ENCODE peak calls at places on chromosomes 11 and 22, in four cellular contexts. One of them, this sample, is unnamed.

GRCh38 chr22:29205260-29205597 is 467 bp upstream of the EMID1 start:
- DNase-seq in esophagus muscularis mucosa: no peak
- DNase-seq in Peyer's patch: no peak
- DNase-seq in foreskin keratinocyte: no peak
- DNase-seq in this sample: no peak

GRCh38 chr11:117826360-117826635 is 1.8 kb upstream of the FXYD2 start:
- DNase-seq in esophagus muscularis mucosa: no peak
- DNase-seq in Peyer's patch: peak; percentile 7
- DNase-seq in foreskin keratinocyte: no peak
- DNase-seq in this sample: no peak

GRCh38 chr11:70351646-70352045 is 46.7 kb upstream of the CTTN start:
- DNase-seq in esophagus muscularis mucosa: no peak
- DNase-seq in Peyer's patch: no peak
- DNase-seq in foreskin keratinocyte: no peak
- DNase-seq in this sample: no peak

GRCh38 chr11:102410382-102410784 is 42.2 kb downstream of the TMEM123 start:
- DNase-seq in esophagus muscularis mucosa: no peak
- DNase-seq in Peyer's patch: no peak
- DNase-seq in foreskin keratinocyte: no peak
- DNase-seq in this sample: no peak

GRCh38 chr11:13668957-13669521 is 571 bp downstream of the FAR1 start:
- DNase-seq in esophagus muscularis mucosa: no peak
- DNase-seq in Peyer's patch: peak; percentile 76
- DNase-seq in foreskin keratinocyte: peak; percentile 35
- DNase-seq in this sample: peak; percentile 39

GRCh38 chr22:47205081-47205491 is 442.6 kb downstream of the TBC1D22A start:
- DNase-seq in esophagus muscularis mucosa: no peak
- DNase-seq in Peyer's patch: no peak
- DNase-seq in foreskin keratinocyte: no peak
- DNase-seq in this sample: no peak

GRCh38 chr11:9461068-9461759 is 402 bp downstream of the ZNF143 start:
- DNase-seq in esophagus muscularis mucosa: peak; percentile 97
- DNase-seq in Peyer's patch: peak; percentile 89
- DNase-seq in foreskin keratinocyte: peak; percentile 81
- DNase-seq in this sample: peak; percentile 79

GRCh38 chr11:71101606-71102005 is 150.8 kb downstream of the SHANK2 start:
- DNase-seq in esophagus muscularis mucosa: no peak
- DNase-seq in Peyer's patch: peak; percentile 15
- DNase-seq in foreskin keratinocyte: no peak
- DNase-seq in this sample: no peak

GRCh38 chr22:49255741-49256318 is 571.8 kb downstream of the BRD1 start:
- DNase-seq in esophagus muscularis mucosa: no peak
- DNase-seq in Peyer's patch: peak; percentile 31
- DNase-seq in foreskin keratinocyte: no peak
- DNase-seq in this sample: no peak

GRCh38 chr11:100632970-100633452 is 54.1 kb upstream of the ARHGAP42 start:
- DNase-seq in esophagus muscularis mucosa: no peak
- DNase-seq in Peyer's patch: peak; percentile 66
- DNase-seq in foreskin keratinocyte: no peak
- DNase-seq in this sample: no peak

GRCh38 chr22:32261306-32261705 is 6.2 kb upstream of the SLC5A4 start:
- DNase-seq in esophagus muscularis mucosa: no peak
- DNase-seq in Peyer's patch: no peak
- DNase-seq in foreskin keratinocyte: no peak
- DNase-seq in this sample: no peak

GRCh38 chr11:8699903-8700302 is 17.3 kb downstream of the RPL27A start:
- DNase-seq in esophagus muscularis mucosa: no peak
- DNase-seq in Peyer's patch: peak; percentile 40
- DNase-seq in foreskin keratinocyte: peak; percentile 56
- DNase-seq in this sample: no peak

DNA sequence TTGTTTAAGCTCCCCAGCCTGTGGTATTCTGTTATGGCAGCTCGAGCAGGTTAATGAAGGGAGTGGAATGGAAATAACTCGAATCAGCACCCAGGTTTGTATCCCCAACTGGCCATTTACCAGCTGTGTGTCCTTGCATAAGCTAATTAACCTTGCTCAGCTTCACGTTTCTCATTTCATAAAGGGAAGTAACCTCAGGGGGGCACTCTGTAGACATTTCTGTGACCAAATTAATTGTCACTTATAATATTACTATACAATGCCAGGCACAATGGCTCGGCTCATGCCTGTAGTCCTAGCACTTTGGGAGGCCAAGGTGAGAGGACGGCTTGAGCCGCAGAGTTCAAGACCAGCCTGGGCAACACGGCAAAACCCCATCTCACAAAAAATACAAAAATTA is 13.8 kb downstream of the ADA2 start:
- DNase-seq in esophagus muscularis mucosa: no peak
- DNase-seq in Peyer's patch: no peak
- DNase-seq in foreskin keratinocyte: no peak
- DNase-seq in this sample: no peak
- TF ChIP-seq CTCF in esophagus muscularis mucosa: no peak
- TF ChIP-seq CTCF in Peyer's patch: no peak
- TF ChIP-seq CTCF in foreskin keratinocyte: no peak
- TF ChIP-seq CTCF in this sample: no peak

GRCh38 chr11:78349114-78349513 is 68.5 kb downstream of the GAB2 start:
- DNase-seq in esophagus muscularis mucosa: no peak
- DNase-seq in Peyer's patch: no peak
- DNase-seq in foreskin keratinocyte: no peak
- DNase-seq in this sample: no peak
- H3K27ac ChIP-seq in esophagus muscularis mucosa: peak overlapping the region; percentile 70
- H3K27ac ChIP-seq in Peyer's patch: peak overlapping the region; percentile 58
- H3K27ac ChIP-seq in foreskin keratinocyte: no peak overlapping the region
- H3K27ac ChIP-seq in this sample: no peak overlapping the region

DNA sequence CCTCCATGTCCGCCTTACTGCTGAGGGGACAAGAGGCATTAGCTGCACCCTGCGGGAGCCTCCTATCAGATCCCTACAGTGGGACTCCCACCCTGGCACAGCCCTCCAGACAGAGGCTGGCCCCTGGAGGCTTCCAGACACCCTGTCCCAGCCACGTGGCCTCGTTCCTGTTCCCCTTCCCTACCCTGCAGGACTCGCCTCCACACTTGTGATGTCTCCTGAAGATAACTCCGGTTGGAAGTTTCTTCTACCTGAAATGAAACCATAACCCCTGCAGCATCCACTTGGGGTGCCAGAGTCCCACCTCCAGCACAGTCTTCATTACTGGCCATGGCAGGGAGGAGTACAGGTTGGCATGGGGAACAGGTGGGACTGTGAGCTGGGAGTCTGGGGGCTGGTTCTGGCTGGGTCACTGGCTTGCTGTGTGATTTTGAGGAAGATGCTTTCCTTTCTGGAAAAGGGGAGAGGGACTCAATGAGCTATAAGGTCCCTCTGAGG is 4.9 kb upstream of the SH3BP1 start:
- DNase-seq in esophagus muscularis mucosa: no peak
- DNase-seq in Peyer's patch: no peak
- DNase-seq in foreskin keratinocyte: no peak
- DNase-seq in this sample: no peak
- TF ChIP-seq CTCF in esophagus muscularis mucosa: no peak
- TF ChIP-seq CTCF in Peyer's patch: no peak
- TF ChIP-seq CTCF in foreskin keratinocyte: peak; percentile 52
- TF ChIP-seq CTCF in this sample: peak; percentile 23

GRCh38 chr11:66713746-66714480 is 15.1 kb downstream of the SPTBN2 start:
- DNase-seq in esophagus muscularis mucosa: no peak
- DNase-seq in Peyer's patch: no peak
- DNase-seq in foreskin keratinocyte: no peak
- DNase-seq in this sample: no peak
- H3K27ac ChIP-seq in esophagus muscularis mucosa: no peak overlapping the region
- H3K27ac ChIP-seq in Peyer's patch: no peak overlapping the region
- H3K27ac ChIP-seq in foreskin keratinocyte: no peak overlapping the region
- H3K27ac ChIP-seq in this sample: peak overlapping the region; percentile 23

GRCh38 chr11:64869571-64870175 is 8.7 kb downstream of the EHD1 start:
- DNase-seq in esophagus muscularis mucosa: no peak
- DNase-seq in Peyer's patch: no peak
- DNase-seq in foreskin keratinocyte: no peak
- DNase-seq in this sample: no peak
- TF ChIP-seq CTCF in esophagus muscularis mucosa: peak; percentile 37
- TF ChIP-seq CTCF in Peyer's patch: peak; percentile 26
- TF ChIP-seq CTCF in foreskin keratinocyte: peak; percentile 17
- TF ChIP-seq CTCF in this sample: no peak

DNA sequence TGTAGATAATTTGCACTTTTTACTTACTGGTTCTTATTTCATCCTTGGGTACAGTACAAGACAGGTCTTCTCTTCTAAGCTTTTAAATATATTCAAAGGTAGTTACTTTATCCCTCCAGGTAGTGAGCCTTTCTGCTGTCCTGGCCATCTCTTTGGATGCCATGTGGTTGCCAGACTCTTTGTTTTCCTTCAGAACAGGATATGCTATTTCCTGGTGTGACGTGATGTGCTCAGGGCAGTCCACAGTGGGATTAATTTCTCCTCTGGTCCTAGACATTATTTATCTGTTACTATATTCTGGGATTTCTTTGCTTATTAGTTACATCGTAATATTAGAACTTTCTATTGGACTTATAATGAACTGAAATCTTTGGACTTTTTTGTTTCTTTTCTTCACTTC is 63.7 kb downstream of the PPP6R3 start:
- DNase-seq in esophagus muscularis mucosa: no peak
- DNase-seq in Peyer's patch: no peak
- DNase-seq in foreskin keratinocyte: no peak
- DNase-seq in this sample: no peak
- H3K27ac ChIP-seq in esophagus muscularis mucosa: peak overlapping the region; percentile 5
- H3K27ac ChIP-seq in Peyer's patch: peak overlapping the region; percentile 19
- H3K27ac ChIP-seq in foreskin keratinocyte: no peak overlapping the region
- H3K27ac ChIP-seq in this sample: no peak overlapping the region

DNA sequence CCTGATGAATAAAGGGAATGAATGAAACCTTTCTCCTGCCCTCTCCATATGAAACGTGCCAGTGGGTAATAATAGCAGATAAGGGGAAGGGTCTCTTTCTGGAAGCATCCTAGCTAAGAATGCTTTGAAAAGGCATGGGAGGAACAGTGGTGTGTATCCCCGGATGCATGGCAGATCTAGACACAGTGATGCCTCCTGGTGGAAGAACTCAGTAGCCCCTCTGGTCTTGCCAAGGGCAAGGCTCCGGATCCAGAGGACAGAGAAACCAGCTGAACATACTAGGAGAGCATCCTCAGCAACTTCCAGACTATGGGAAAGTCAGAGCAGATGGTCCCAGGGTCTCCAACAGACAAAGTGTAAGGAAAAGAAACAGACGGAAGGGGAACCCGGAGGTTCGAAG is 6.4 kb downstream of the BAIAP2L2 start:
- DNase-seq in esophagus muscularis mucosa: no peak
- DNase-seq in Peyer's patch: no peak
- DNase-seq in foreskin keratinocyte: no peak
- DNase-seq in this sample: no peak
- TF ChIP-seq CTCF in esophagus muscularis mucosa: peak; percentile 51
- TF ChIP-seq CTCF in Peyer's patch: no peak
- TF ChIP-seq CTCF in foreskin keratinocyte: peak; percentile 55
- TF ChIP-seq CTCF in this sample: no peak

GRCh38 chr11:7639643-7640025 is 33.7 kb downstream of the CYB5R2 start:
- DNase-seq in esophagus muscularis mucosa: no peak
- DNase-seq in Peyer's patch: peak; percentile 86
- DNase-seq in foreskin keratinocyte: peak; percentile 38
- DNase-seq in this sample: no peak

GRCh38 chr11:7635137-7635536 is 38.2 kb downstream of the CYB5R2 start:
- DNase-seq in esophagus muscularis mucosa: no peak
- DNase-seq in Peyer's patch: peak; percentile 67
- DNase-seq in foreskin keratinocyte: no peak
- DNase-seq in this sample: no peak

GRCh38 chr11:7636350-7636749 is 37.0 kb downstream of the CYB5R2 start:
- DNase-seq in esophagus muscularis mucosa: no peak
- DNase-seq in Peyer's patch: no peak
- DNase-seq in foreskin keratinocyte: no peak
- DNase-seq in this sample: no peak

GRCh38 chr11:7638710-7639642 is 34.3 kb downstream of the CYB5R2 start:
- DNase-seq in esophagus muscularis mucosa: no peak
- DNase-seq in Peyer's patch: no peak
- DNase-seq in foreskin keratinocyte: no peak
- DNase-seq in this sample: no peak

DNA sequence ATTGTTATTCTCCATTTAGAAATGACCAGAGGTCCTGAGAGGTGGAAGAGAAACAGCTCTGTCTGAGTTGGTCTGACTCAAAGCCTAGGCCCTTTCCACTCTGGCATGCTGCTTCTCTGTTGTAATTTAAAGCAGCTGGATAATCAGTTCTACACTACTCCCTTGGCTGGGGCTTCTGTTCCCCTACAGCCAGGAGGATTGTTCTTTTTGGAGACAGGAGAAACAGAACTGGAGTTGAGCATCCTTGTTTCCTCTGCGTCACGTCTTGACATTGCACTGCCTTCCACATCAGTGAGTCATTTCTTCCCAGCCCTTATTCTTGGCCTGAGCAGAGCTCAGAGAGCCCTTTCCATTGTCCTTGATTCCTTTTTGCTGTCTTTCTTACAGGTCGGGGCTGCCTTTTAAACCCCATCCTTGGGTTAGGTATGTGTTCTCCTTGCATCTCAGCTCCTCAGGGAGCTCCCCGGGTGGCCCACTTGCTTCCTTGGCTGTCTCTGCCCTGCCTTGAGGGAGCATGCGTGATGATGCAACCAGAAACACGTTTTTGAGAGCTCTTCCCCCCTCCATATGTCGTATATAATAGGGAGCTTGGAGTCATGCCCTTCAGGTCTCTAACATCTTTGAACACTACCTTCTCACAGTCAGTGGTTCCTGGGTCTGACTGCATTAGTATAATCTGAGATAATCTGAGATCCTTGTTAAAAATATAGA is 35.7 kb downstream of the CYB5R2 start:
- DNase-seq in esophagus muscularis mucosa: no peak
- DNase-seq in Peyer's patch: no peak
- DNase-seq in foreskin keratinocyte: peak; percentile 78
- DNase-seq in this sample: peak; percentile 44
- H3K27ac ChIP-seq in esophagus muscularis mucosa: peak overlapping the region; percentile 63
- H3K27ac ChIP-seq in Peyer's patch: peak overlapping the region; percentile 39
- H3K27ac ChIP-seq in foreskin keratinocyte: no peak overlapping the region
- H3K27ac ChIP-seq in this sample: no peak overlapping the region

GRCh38 chr11:61947486-61948210 is 2.5 kb upstream of the BEST1 start:
- DNase-seq in esophagus muscularis mucosa: peak; percentile 98
- DNase-seq in Peyer's patch: peak; percentile 80
- DNase-seq in foreskin keratinocyte: peak; percentile 43
- DNase-seq in this sample: peak; percentile 81

GRCh38 chr11:61948505-61948904 is 1.6 kb upstream of the BEST1 start:
- DNase-seq in esophagus muscularis mucosa: no peak
- DNase-seq in Peyer's patch: no peak
- DNase-seq in foreskin keratinocyte: no peak
- DNase-seq in this sample: no peak

GRCh38 chr11:61950035-61950547 is at the start of gene BEST1:
- DNase-seq in esophagus muscularis mucosa: no peak
- DNase-seq in Peyer's patch: no peak
- DNase-seq in foreskin keratinocyte: no peak
- DNase-seq in this sample: no peak

GRCh38 chr11:61951484-61952135 is 1.5 kb downstream of the BEST1 start:
- DNase-seq in esophagus muscularis mucosa: peak; percentile 90
- DNase-seq in Peyer's patch: no peak
- DNase-seq in foreskin keratinocyte: no peak
- DNase-seq in this sample: no peak

GRCh38 chr11:61949169-61950034 is 749 bp upstream of the BEST1 start:
- DNase-seq in esophagus muscularis mucosa: no peak
- DNase-seq in Peyer's patch: no peak
- DNase-seq in foreskin keratinocyte: peak; percentile 52
- DNase-seq in this sample: peak; percentile 74
- TF ChIP-seq CTCF in esophagus muscularis mucosa: no peak
- TF ChIP-seq CTCF in Peyer's patch: no peak
- TF ChIP-seq CTCF in foreskin keratinocyte: no peak
- TF ChIP-seq CTCF in this sample: no peak

DNA sequence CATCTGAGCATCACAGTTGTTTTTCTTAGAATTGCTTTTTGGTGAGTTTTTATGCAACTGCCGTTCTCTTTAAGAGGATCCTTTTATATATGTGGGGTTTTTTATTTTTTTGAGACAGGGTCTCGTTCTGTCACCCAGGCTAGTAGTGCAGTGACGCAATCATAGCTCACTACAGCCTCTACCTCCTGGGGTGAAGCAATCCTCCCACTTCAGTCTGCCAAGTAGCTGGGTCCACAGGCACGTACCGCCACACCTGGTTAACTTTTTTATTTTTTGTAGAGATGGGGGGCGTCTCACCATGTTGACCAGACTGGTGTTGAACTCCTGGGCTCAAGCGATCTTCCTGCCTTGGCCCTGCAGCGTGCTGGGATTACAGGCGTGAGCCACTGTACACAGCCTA is 16.6 kb downstream of the NUP50 start:
- DNase-seq in esophagus muscularis mucosa: no peak
- DNase-seq in Peyer's patch: no peak
- DNase-seq in foreskin keratinocyte: no peak
- DNase-seq in this sample: no peak
- H3K27ac ChIP-seq in esophagus muscularis mucosa: no peak overlapping the region
- H3K27ac ChIP-seq in Peyer's patch: no peak overlapping the region
- H3K27ac ChIP-seq in foreskin keratinocyte: no peak overlapping the region
- H3K27ac ChIP-seq in this sample: peak overlapping the region; percentile 20